ENCODE peak calls at places on chromosomes 1 and 21, in five cellular contexts. One of them, this sample, is unnamed.

GRCh38 chr1:41540886-41541591 is 56.6 kb upstream of the EDN2 start:
- DNase-seq in neural progenitor cell: peak; percentile 57
- DNase-seq in kidney epithelial cell: no peak
- DNase-seq in K562: peak; percentile 70
- DNase-seq in heart left ventricle: no peak
- DNase-seq in this sample: no peak

GRCh38 chr1:116373451-116374339 is 651 bp downstream of the ATP1A1 start:
- DNase-seq in heart left ventricle: peak; percentile 82
- DNase-seq in kidney epithelial cell: no peak
- DNase-seq in neural progenitor cell: peak; percentile 84
- DNase-seq in K562: peak; percentile 77
- DNase-seq in this sample: no peak

GRCh38 chr21:29145354-29145782 is 14.9 kb downstream of the MAP3K7CL start:
- DNase-seq in heart left ventricle: no peak
- DNase-seq in kidney epithelial cell: peak; percentile 70
- DNase-seq in neural progenitor cell: no peak
- DNase-seq in K562: peak; percentile 13
- DNase-seq in this sample: peak; percentile 92

GRCh38 chr1:228825840-228826484 is 90.7 kb downstream of the RHOU start:
- DNase-seq in kidney epithelial cell: no peak
- DNase-seq in neural progenitor cell: no peak
- DNase-seq in heart left ventricle: no peak
- DNase-seq in K562: no peak
- DNase-seq in this sample: no peak

GRCh38 chr1:51527144-51527543 is 8.1 kb upstream of the EPS15 start:
- DNase-seq in kidney epithelial cell: no peak
- DNase-seq in K562: no peak
- DNase-seq in heart left ventricle: no peak
- DNase-seq in neural progenitor cell: no peak
- DNase-seq in this sample: no peak

GRCh38 chr1:109197163-109198042 is 16.3 kb upstream of the SARS1 start:
- DNase-seq in kidney epithelial cell: peak; percentile 99
- DNase-seq in neural progenitor cell: no peak
- DNase-seq in heart left ventricle: no peak
- DNase-seq in K562: peak; percentile 86
- DNase-seq in this sample: no peak

GRCh38 chr21:27248791-27249190 is 281.9 kb upstream of the ADAMTS5 start:
- DNase-seq in heart left ventricle: no peak
- DNase-seq in K562: no peak
- DNase-seq in neural progenitor cell: no peak
- DNase-seq in kidney epithelial cell: no peak
- DNase-seq in this sample: no peak

GRCh38 chr1:174659823-174660222 is 212.1 kb downstream of the GPR52 start:
- DNase-seq in kidney epithelial cell: peak; percentile 80
- DNase-seq in heart left ventricle: peak; percentile 40
- DNase-seq in K562: no peak
- DNase-seq in neural progenitor cell: no peak
- DNase-seq in this sample: no peak

GRCh38 chr1:3599286-3599811 is 12.0 kb downstream of the MEGF6 start:
- DNase-seq in neural progenitor cell: no peak
- DNase-seq in K562: no peak
- DNase-seq in heart left ventricle: no peak
- DNase-seq in kidney epithelial cell: no peak
- DNase-seq in this sample: no peak

GRCh38 chr1:173392895-173393654 is 84.1 kb upstream of the PRDX6 start:
- DNase-seq in neural progenitor cell: no peak
- DNase-seq in heart left ventricle: no peak
- DNase-seq in K562: peak; percentile 71
- DNase-seq in kidney epithelial cell: peak; percentile 35
- DNase-seq in this sample: no peak

GRCh38 chr21:30216041-30216723 is at the start of gene CLDN8:
- DNase-seq in neural progenitor cell: no peak
- DNase-seq in kidney epithelial cell: no peak
- DNase-seq in K562: no peak
- DNase-seq in heart left ventricle: no peak
- DNase-seq in this sample: no peak

GRCh38 chr1:156999596-157000320 is 45.8 kb downstream of the ARHGEF11 start:
- DNase-seq in kidney epithelial cell: no peak
- DNase-seq in heart left ventricle: no peak
- DNase-seq in K562: no peak
- DNase-seq in neural progenitor cell: no peak
- DNase-seq in this sample: no peak

GRCh38 chr1:166814611-166815010 is 24.7 kb upstream of the POGK start:
- DNase-seq in K562: no peak
- DNase-seq in kidney epithelial cell: peak; percentile 25
- DNase-seq in heart left ventricle: no peak
- DNase-seq in neural progenitor cell: no peak
- DNase-seq in this sample: no peak

GRCh38 chr1:220787069-220787614 is 429 bp downstream of the MTARC1 start:
- DNase-seq in K562: no peak
- DNase-seq in heart left ventricle: no peak
- DNase-seq in kidney epithelial cell: no peak
- DNase-seq in neural progenitor cell: no peak
- DNase-seq in this sample: no peak

GRCh38 chr1:115183158-115183557 is 93.9 kb upstream of the TSPAN2 start:
- DNase-seq in kidney epithelial cell: no peak
- DNase-seq in K562: no peak
- DNase-seq in neural progenitor cell: peak; percentile 30
- DNase-seq in heart left ventricle: no peak
- DNase-seq in this sample: no peak

GRCh38 chr1:181087400-181087901 is 1.0 kb upstream of the IER5 start:
- DNase-seq in neural progenitor cell: no peak
- DNase-seq in K562: peak; percentile 78
- DNase-seq in heart left ventricle: no peak
- DNase-seq in kidney epithelial cell: no peak
- DNase-seq in this sample: no peak

DNA sequence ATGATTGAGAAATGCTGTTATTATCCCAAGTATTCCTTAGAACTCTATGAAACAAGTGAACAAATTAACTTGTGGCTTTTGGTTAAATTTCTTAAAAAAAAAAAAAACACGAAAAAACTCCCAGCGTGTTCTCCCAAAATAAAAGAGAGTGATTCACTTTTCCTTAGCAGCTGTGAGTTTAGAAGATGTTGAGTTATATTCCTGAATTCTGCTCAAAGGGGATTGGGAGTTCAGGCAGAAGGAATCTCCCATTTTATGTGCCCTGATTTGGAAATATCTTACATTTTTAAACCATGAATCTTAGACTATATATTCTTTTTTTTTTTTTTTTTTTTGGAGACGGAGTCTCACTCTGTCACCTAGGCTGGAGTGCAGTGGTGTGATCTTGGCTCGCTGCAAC is 34.3 kb downstream of the SMG7 start:
- DNase-seq in kidney epithelial cell: no peak
- DNase-seq in neural progenitor cell: no peak
- DNase-seq in heart left ventricle: no peak
- DNase-seq in K562: no peak
- DNase-seq in this sample: no peak
- H3K4me3 ChIP-seq in kidney epithelial cell: no peak overlapping the region
- H3K4me3 ChIP-seq in neural progenitor cell: no peak overlapping the region
- H3K4me3 ChIP-seq in heart left ventricle: no peak overlapping the region
- H3K4me3 ChIP-seq in K562: no peak overlapping the region
- H3K4me3 ChIP-seq in this sample: no peak overlapping the region

GRCh38 chr1:6180215-6180577 is at the start of gene CHD5:
- DNase-seq in heart left ventricle: no peak
- DNase-seq in kidney epithelial cell: no peak
- DNase-seq in neural progenitor cell: peak; percentile 83
- DNase-seq in K562: no peak
- DNase-seq in this sample: no peak
- H3K4me3 ChIP-seq in heart left ventricle: peak within 1 kb of the TSS; percentile 27
- H3K4me3 ChIP-seq in kidney epithelial cell: peak within 1 kb of the TSS; percentile 8
- H3K4me3 ChIP-seq in neural progenitor cell: peak within 1 kb of the TSS; percentile 51
- H3K4me3 ChIP-seq in K562: no peak within 1 kb of the TSS
- H3K4me3 ChIP-seq in this sample: no peak within 1 kb of the TSS

GRCh38 chr21:25564349-25564948 is 42.8 kb downstream of the MRPL39 start:
- DNase-seq in kidney epithelial cell: no peak
- DNase-seq in heart left ventricle: no peak
- DNase-seq in neural progenitor cell: no peak
- DNase-seq in K562: no peak
- DNase-seq in this sample: no peak

GRCh38 chr21:25563399-25564116 is 43.7 kb downstream of the MRPL39 start:
- DNase-seq in kidney epithelial cell: no peak
- DNase-seq in neural progenitor cell: no peak
- DNase-seq in heart left ventricle: no peak
- DNase-seq in K562: no peak
- DNase-seq in this sample: peak; percentile 44

GRCh38 chr21:25561668-25562641 is 45.3 kb downstream of the MRPL39 start:
- DNase-seq in heart left ventricle: peak; percentile 55
- DNase-seq in kidney epithelial cell: no peak
- DNase-seq in K562: no peak
- DNase-seq in neural progenitor cell: peak; percentile 69
- DNase-seq in this sample: no peak

GRCh38 chr21:25560151-25560783 is 47.0 kb downstream of the MRPL39 start:
- DNase-seq in heart left ventricle: no peak
- DNase-seq in K562: no peak
- DNase-seq in neural progenitor cell: no peak
- DNase-seq in kidney epithelial cell: no peak
- DNase-seq in this sample: no peak

DNA sequence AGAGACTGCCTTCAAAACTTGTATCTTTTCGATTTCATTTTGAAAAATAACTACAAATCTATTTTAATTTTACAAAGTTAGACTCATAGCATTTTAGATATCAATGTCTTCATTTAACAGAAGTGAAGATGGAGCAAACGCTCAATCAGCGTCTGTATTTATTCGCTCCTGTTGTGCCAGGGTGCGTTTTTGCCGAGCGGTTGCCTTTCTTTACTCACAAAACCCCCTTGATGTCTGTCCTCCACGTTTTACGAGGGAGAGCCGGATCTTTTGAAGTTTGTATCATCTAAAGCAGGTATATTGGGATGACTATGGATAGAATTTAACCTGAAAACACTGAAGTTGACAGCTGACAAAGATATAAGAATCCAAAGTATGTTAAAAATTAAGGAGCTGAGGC is 44.6 kb downstream of the MRPL39 start:
- DNase-seq in kidney epithelial cell: no peak
- DNase-seq in heart left ventricle: no peak
- DNase-seq in neural progenitor cell: no peak
- DNase-seq in K562: no peak
- DNase-seq in this sample: no peak
- H3K4me3 ChIP-seq in kidney epithelial cell: peak overlapping the region; percentile 54
- H3K4me3 ChIP-seq in heart left ventricle: peak overlapping the region; percentile 51
- H3K4me3 ChIP-seq in neural progenitor cell: peak overlapping the region; percentile 56
- H3K4me3 ChIP-seq in K562: no peak overlapping the region
- H3K4me3 ChIP-seq in this sample: no peak overlapping the region

GRCh38 chr1:65056866-65057265 is 90.5 kb upstream of the JAK1 start:
- DNase-seq in K562: no peak
- DNase-seq in kidney epithelial cell: no peak
- DNase-seq in heart left ventricle: no peak
- DNase-seq in neural progenitor cell: no peak
- DNase-seq in this sample: no peak

GRCh38 chr1:65062339-65062738 is 85.7 kb upstream of the AK4 start:
- DNase-seq in neural progenitor cell: no peak
- DNase-seq in K562: no peak
- DNase-seq in heart left ventricle: no peak
- DNase-seq in kidney epithelial cell: no peak
- DNase-seq in this sample: no peak

GRCh38 chr1:65063025-65063424 is 85.0 kb upstream of the AK4 start:
- DNase-seq in heart left ventricle: no peak
- DNase-seq in neural progenitor cell: no peak
- DNase-seq in K562: peak; percentile 28
- DNase-seq in kidney epithelial cell: no peak
- DNase-seq in this sample: no peak

GRCh38 chr1:65056234-65056633 is 89.9 kb upstream of the JAK1 start:
- DNase-seq in K562: no peak
- DNase-seq in neural progenitor cell: no peak
- DNase-seq in heart left ventricle: no peak
- DNase-seq in kidney epithelial cell: no peak
- DNase-seq in this sample: no peak

GRCh38 chr1:65059930-65060538 is 88.0 kb upstream of the AK4 start:
- DNase-seq in kidney epithelial cell: no peak
- DNase-seq in heart left ventricle: no peak
- DNase-seq in neural progenitor cell: peak; percentile 7
- DNase-seq in K562: peak; percentile 43
- DNase-seq in this sample: no peak
- H3K4me3 ChIP-seq in kidney epithelial cell: no peak overlapping the region
- H3K4me3 ChIP-seq in heart left ventricle: no peak overlapping the region
- H3K4me3 ChIP-seq in neural progenitor cell: no peak overlapping the region
- H3K4me3 ChIP-seq in K562: no peak overlapping the region
- H3K4me3 ChIP-seq in this sample: no peak overlapping the region

DNA sequence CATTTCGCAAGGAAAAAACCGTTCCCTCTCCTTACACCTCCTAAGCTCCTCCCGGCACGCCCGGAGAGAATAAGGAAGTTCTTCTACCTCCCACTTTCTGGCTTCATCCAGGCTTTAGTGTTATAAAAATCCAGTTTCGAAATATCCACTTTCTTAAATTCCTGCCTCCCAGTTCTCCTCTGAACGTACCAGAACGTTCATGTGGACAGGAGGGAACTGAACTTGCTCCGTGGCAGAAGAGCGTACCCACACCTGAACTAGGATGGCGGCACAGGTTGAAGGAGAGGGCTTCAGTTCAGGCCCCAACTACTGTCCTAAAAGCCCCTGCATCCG is 4.4 kb downstream of the LMX1A start:
- DNase-seq in heart left ventricle: no peak
- DNase-seq in kidney epithelial cell: no peak
- DNase-seq in K562: no peak
- DNase-seq in neural progenitor cell: peak; percentile 33
- DNase-seq in this sample: no peak
- H3K4me3 ChIP-seq in heart left ventricle: no peak overlapping the region
- H3K4me3 ChIP-seq in kidney epithelial cell: no peak overlapping the region
- H3K4me3 ChIP-seq in K562: no peak overlapping the region
- H3K4me3 ChIP-seq in neural progenitor cell: peak overlapping the region; percentile 65
- H3K4me3 ChIP-seq in this sample: no peak overlapping the region

DNA sequence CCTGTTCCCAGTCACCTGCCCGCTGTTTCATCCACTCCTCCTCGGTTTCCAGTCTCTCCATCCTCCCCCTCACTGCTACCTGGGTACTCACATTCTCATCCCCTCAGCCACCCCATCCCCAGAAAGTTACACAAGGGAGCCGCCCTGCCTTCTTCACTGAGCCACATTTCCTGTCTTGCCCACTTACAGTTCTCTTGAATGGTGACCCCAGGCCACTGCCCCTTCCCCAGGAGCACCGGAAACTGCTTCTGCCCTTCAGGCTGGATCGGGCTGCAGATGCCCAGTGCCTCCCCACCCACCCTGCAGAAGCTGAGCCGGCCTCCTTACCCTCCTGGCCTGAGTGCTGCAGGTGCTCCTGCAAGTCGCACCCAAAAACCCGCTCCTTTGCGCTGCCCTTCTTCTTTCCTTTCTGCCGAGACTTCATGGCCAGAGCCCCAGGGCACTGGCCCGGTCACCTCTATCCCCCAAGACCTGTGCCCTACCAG is 448 bp downstream of the ARHGAP30 start:
- DNase-seq in neural progenitor cell: no peak
- DNase-seq in kidney epithelial cell: no peak
- DNase-seq in heart left ventricle: no peak
- DNase-seq in K562: no peak
- DNase-seq in this sample: no peak
- H3K4me3 ChIP-seq in neural progenitor cell: no peak overlapping the region
- H3K4me3 ChIP-seq in kidney epithelial cell: no peak overlapping the region
- H3K4me3 ChIP-seq in heart left ventricle: peak overlapping the region; percentile 27
- H3K4me3 ChIP-seq in K562: no peak overlapping the region
- H3K4me3 ChIP-seq in this sample: peak overlapping the region; percentile 93